ENCODE peak calls at places on chromosomes 7 and 10, in six cellular contexts. B is BJ, K is gastrocnemius medialis, C is HCT116, U is MM.1S, Q is IMR-90. V is an unnamed sample.

GRCh38 chr10:19728376-19728775 is 87.9 kb upstream of the PLXDC2 start:
- DNase-seq in B (no peak), K (no peak), C (no peak), U (no peak), Q (no peak), V (no peak)

GRCh38 chr7:13980474-13980873 is 9.0 kb downstream of the ETV1 start:
- DNase-seq in B (no peak), K (no peak), C (no peak), U (no peak), Q (no peak), V (no peak)

GRCh38 chr10:69728335-69728861 is 73.3 kb upstream of the COL13A1 start:
- DNase-seq in B (no peak), K (peak; percentile 37), C (no peak), U (no peak), Q (peak; percentile 80), V (no peak)

GRCh38 chr7:123863461-123863860 is 18.5 kb downstream of the HYAL4 start:
- DNase-seq in B (no peak), K (no peak), C (no peak), U (no peak), Q (no peak), V (no peak)

GRCh38 chr10:79488303-79488702 is 24.0 kb upstream of the EIF5AL1 start:
- DNase-seq in B (peak; percentile 77), K (peak; percentile 78), C (peak; percentile 48), U (no peak), Q (peak; percentile 92), V (peak; percentile 45)

GRCh38 chr7:2654059-2654458 is 22.3 kb downstream of the TTYH3 start:
- DNase-seq in B (no peak), K (no peak), C (no peak), U (no peak), Q (no peak), V (no peak)

GRCh38 chr7:120033114-120033513 is 239.9 kb upstream of the KCND2 start:
- DNase-seq in B (no peak), K (no peak), C (no peak), U (peak; percentile 16), Q (no peak), V (no peak)

GRCh38 chr10:122159159-122159970 is 111.7 kb upstream of the BTBD16 start:
- DNase-seq in B (no peak), K (no peak), C (no peak), U (no peak), Q (peak; percentile 43), V (no peak)

GRCh38 chr10:124306922-124307371 is 111.8 kb downstream of the OAT start:
- DNase-seq in B (no peak), K (no peak), C (no peak), U (no peak), Q (no peak), V (no peak)

GRCh38 chr7:20320322-20320721 is 10.4 kb upstream of the ITGB8 start:
- DNase-seq in B (no peak), K (no peak), C (no peak), U (no peak), Q (no peak), V (no peak)

GRCh38 chr10:72340510-72340895 is 14.2 kb downstream of the DNAJB12 start:
- DNase-seq in B (no peak), K (peak; percentile 62), C (no peak), U (peak; percentile 70), Q (no peak), V (peak; percentile 87)

GRCh38 chr7:144784943-144785342 is 50.9 kb downstream of the TPK1 start:
- DNase-seq in B (no peak), K (peak; percentile 26), C (no peak), U (no peak), Q (no peak), V (no peak)

GRCh38 chr10:98460837-98461499 is 14.2 kb upstream of the HPS1 start:
- DNase-seq in B (peak; percentile 71), K (peak; percentile 45), C (peak; percentile 75), U (no peak), Q (peak; percentile 96), V (peak; percentile 51)

GRCh38 chr10:5468262-5469106 is 30.9 kb downstream of the CALML5 start:
- DNase-seq in B (no peak), K (no peak), C (no peak), U (no peak), Q (no peak), V (no peak)

GRCh38 chr7:128919881-128920789 is 9.6 kb upstream of the KCP start:
- DNase-seq in B (no peak), K (no peak), C (no peak), U (no peak), Q (no peak), V (no peak)
- TF ChIP-seq CTCF in B (no peak), K (no peak), C (no peak), U (no peak), Q (peak; percentile 2), V (no peak)

DNA sequence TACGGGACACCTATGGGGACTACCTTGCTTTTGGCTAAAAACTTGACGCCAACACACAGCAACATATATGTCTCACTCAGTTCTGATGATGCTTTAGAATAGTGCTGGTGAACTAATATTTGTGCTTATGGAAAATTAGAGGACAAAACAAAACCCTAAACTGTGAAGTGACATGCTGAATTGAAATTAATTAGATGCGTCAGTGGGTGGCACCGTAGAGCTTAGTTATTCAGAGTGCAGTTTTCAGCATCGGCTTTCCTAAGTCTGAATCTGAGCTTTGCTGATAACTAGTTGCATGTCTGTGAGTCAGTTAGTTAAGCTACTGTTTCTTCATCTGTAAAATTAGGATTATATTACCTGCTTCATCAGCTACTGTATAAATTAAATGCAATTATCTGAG is 245.0 kb upstream of the SORCS1 start:
- DNase-seq in B (no peak), K (no peak), C (no peak), U (peak; percentile 16), Q (peak; percentile 0), V (peak; percentile 2)
- TF ChIP-seq CTCF in B (peak; percentile 13), K (no peak), C (no peak), U (peak; percentile 31), Q (no peak), V (no peak)

GRCh38 chr7:135799881-135800280 is 51.3 kb upstream of the FAM180A start:
- DNase-seq in B (no peak), K (no peak), C (no peak), U (no peak), Q (no peak), V (no peak)
- TF ChIP-seq CTCF in B (peak; percentile 10), K (no peak), C (peak; percentile 3), U (no peak), Q (no peak), V (no peak)

DNA sequence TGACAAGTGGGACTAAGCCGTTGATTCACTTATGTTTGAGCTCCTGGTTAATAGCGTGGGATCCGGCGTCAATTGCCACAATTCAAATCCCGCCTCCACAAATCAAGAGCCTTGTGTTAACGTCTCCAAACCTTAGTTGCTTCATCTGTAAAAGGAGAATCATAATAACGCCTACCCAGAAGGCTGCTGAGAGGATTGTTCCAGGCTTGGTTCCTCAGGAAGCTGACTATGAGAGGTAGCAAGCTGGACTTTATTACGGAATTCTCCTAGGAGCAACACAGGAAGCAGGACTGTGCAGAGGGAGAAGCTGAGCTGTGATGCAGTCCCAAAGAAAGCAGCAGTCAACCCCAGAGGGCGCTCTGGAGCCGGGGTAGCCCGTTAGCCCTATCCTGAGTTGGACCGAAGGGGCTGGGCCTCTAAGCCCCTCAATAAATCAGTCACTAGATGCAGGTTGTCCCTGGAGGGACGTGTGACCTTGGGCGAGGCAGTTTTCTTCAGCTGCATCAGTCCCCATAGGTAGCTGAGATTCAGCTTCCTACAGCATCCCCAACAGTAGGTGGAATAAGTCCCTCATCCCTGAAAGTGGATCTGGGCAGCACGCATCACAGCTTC is 6.9 kb upstream of the BAG3 start:
- DNase-seq in B (no peak), K (no peak), C (no peak), U (no peak), Q (no peak), V (no peak)
- TF ChIP-seq CTCF in B (peak; percentile 22), K (no peak), C (peak; percentile 34), U (peak; percentile 20), Q (peak; percentile 9), V (no peak)

GRCh38 chr7:131628634-131629033 is 72.2 kb upstream of the PODXL start:
- DNase-seq in B (no peak), K (no peak), C (no peak), U (no peak), Q (no peak), V (no peak)

GRCh38 chr7:131627589-131628212 is 71.3 kb upstream of the PODXL start:
- DNase-seq in B (no peak), K (no peak), C (no peak), U (no peak), Q (no peak), V (no peak)

GRCh38 chr7:131624536-131624935 is 68.1 kb upstream of the PODXL start:
- DNase-seq in B (no peak), K (no peak), C (no peak), U (no peak), Q (no peak), V (no peak)

GRCh38 chr7:131626643-131627042 is 70.2 kb upstream of the PODXL start:
- DNase-seq in B (no peak), K (no peak), C (no peak), U (no peak), Q (no peak), V (no peak)

DNA sequence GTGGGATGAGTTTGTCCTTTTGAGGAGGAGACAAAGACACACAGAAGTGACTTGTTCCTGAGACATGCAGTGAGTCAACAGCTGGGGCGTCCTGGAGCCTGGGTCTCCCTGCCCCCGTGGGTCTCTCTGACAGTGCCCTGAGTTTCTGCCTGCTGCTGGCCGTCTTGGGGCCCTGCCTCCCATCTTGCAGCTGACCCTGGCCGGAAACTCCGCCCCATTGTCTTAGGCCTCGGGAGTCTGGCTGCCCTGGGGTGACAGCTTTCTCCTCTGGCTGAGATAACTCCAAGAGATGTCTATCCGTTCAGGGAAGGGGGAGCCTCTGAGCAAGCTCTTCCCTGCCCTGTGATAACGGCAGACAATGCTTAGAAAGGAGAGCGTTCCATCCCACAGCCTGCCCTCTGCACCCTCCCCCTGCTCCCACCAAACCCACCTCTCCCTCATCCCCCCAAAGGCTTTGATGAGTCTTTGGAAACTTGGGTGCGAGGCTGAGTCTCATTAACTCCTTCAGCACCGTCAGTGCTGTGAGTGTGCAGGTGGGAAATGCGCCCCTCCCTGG is 69.5 kb upstream of the PODXL start:
- DNase-seq in B (peak; percentile 47), K (no peak), C (peak; percentile 6), U (no peak), Q (peak; percentile 91), V (peak; percentile 19)
- TF ChIP-seq CTCF in B (peak; percentile 50), K (no peak), C (no peak), U (no peak), Q (peak; percentile 19), V (no peak)

GRCh38 chr10:17519457-17519856 is 65.1 kb upstream of the ST8SIA6 start:
- DNase-seq in B (no peak), K (no peak), C (no peak), U (no peak), Q (no peak), V (no peak)
- TF ChIP-seq CTCF in B (no peak), K (no peak), C (no peak), U (no peak), Q (no peak), V (no peak)

DNA sequence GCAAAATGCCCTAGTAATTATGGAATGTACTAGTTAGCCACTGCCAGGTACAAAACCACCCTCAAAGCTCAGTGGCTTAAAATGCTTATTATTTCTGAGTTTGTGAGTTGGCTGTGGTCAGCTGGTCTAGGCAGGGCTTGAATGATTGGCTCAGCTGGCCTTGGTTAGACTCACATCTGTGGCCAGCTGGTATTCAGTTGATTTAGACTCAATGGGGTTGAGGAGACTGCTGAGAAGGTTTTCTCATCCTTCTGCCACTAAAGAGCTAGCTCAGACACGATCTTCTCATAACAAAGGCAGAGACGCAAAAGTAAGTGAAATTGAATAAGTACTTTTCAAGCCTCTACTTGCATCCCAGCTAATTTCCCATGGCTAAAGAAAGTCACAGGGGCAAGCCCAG is 57.1 kb upstream of the CYP2C18 start:
- DNase-seq in B (no peak), K (no peak), C (no peak), U (no peak), Q (no peak), V (no peak)
- TF ChIP-seq CTCF in B (no peak), K (no peak), C (no peak), U (no peak), Q (no peak), V (no peak)

GRCh38 chr10:18710201-18710653 is 51.0 kb downstream of the ARL5B start:
- DNase-seq in B (no peak), K (no peak), C (no peak), U (no peak), Q (no peak), V (no peak)
- TF ChIP-seq CTCF in B (no peak), K (no peak), C (no peak), U (no peak), Q (no peak), V (no peak)